ENCODE peak calls at places on chromosomes 12 and 14, in five cellular contexts. W is CD4-positive, alpha-beta memory T cell; B is aorta; K is IMR-90; Y is pancreas. F is an unnamed sample. For H3K4me1, the result is how much of the 10 kb centered on the place peaks cover.

GRCh38 chr14:20683896-20684661 is at the start of gene RNASE4:
- DNase-seq in W (peak), B (peak), Y (peak), K (peak), F (peak)

GRCh38 chr14:103848720-103849077 is 1.3 kb upstream of the PPP1R13B start:
- DNase-seq in Y (no peak), B (no peak), W (no peak), K (no peak), F (no peak)

GRCh38 chr12:131205534-131205933 is 251.8 kb downstream of the ADGRD1 start:
- DNase-seq in Y (no peak), K (no peak), W (no peak), B (no peak), F (no peak)

GRCh38 chr12:113369391-113369790 is 11.0 kb downstream of the PLBD2 start:
- DNase-seq in B (no peak), Y (no peak), K (no peak), W (no peak), F (no peak)

GRCh38 chr12:6215932-6216494 is 15.8 kb downstream of the CD9 start:
- DNase-seq in B (peak), K (peak), W (no peak), Y (peak), F (no peak)

GRCh38 chr12:41681898-41682297 is 462.8 kb downstream of the GXYLT1 start:
- DNase-seq in B (no peak), K (no peak), W (no peak), Y (no peak), F (peak)

GRCh38 chr14:55514819-55515470 is 65.1 kb upstream of the KTN1 start:
- DNase-seq in K (peak), B (no peak), Y (no peak), W (no peak), F (no peak)

GRCh38 chr14:98958048-98959031 is 313.7 kb downstream of the BCL11B start:
- DNase-seq in Y (no peak), W (no peak), B (no peak), K (no peak), F (no peak)

GRCh38 chr12:14993537-14994266 is 20.9 kb downstream of the PDE6H start:
- DNase-seq in Y (no peak), B (peak), W (no peak), K (peak), F (peak)

GRCh38 chr12:118377891-118378470 is 1.6 kb downstream of the SUDS3 start:
- DNase-seq in B (peak), W (peak), K (peak), Y (peak), F (peak)

GRCh38 chr14:32436993-32437392 is 107.9 kb downstream of the AKAP6 start:
- DNase-seq in B (no peak), Y (no peak), W (no peak), K (no peak), F (no peak)

GRCh38 chr12:124786065-124786964 is 77.3 kb downstream of the SCARB1 start:
- DNase-seq in B (peak), W (no peak), Y (no peak), K (peak), F (no peak)

GRCh38 chr12:15350643-15351042 is 28.3 kb downstream of the PTPRO start:
- DNase-seq in B (no peak), Y (no peak), K (no peak), W (no peak), F (no peak)

GRCh38 chr12:126337556-126337955 is 1272.3 kb downstream of the AACS start:
- DNase-seq in Y (no peak), K (no peak), B (no peak), W (no peak), F (no peak)

GRCh38 chr12:82415402-82415801 is 57.1 kb downstream of the METTL25 start:
- DNase-seq in B (no peak), W (no peak), K (peak), Y (no peak), F (no peak)

GRCh38 chr12:4448376-4448775 is 2.8 kb upstream of the FGF6 start:
- DNase-seq in W (no peak), Y (no peak), K (no peak), B (no peak), F (no peak)

GRCh38 chr14:100345711-100346110 is 22.6 kb downstream of the SLC25A47 start:
- DNase-seq in K (no peak), B (no peak), Y (no peak), W (no peak), F (no peak)

GRCh38 chr14:54653764-54654469 is 87.0 kb downstream of the SAMD4A start:
- DNase-seq in B (peak), W (no peak), Y (no peak), K (peak), F (no peak)

GRCh38 chr14:41606249-41607118 is at the start of gene LRFN5:
- DNase-seq in W (no peak), B (peak), Y (peak), K (peak), F (no peak)

GRCh38 chr12:117255386-117255785 is 65.1 kb upstream of the FBXO21 start:
- DNase-seq in B (no peak), W (no peak), Y (no peak), K (no peak), F (no peak)

GRCh38 chr14:21072102-21072501 is 2.0 kb downstream of the ARHGEF40 start:
- DNase-seq in B (no peak), Y (no peak), W (no peak), K (peak), F (no peak)

GRCh38 chr14:95363468-95363954 is 43.8 kb upstream of the CLMN start:
- DNase-seq in Y (no peak), B (no peak), W (no peak), K (no peak), F (no peak)

GRCh38 chr12:48957141-48958048 is at the start of gene ARF3:
- DNase-seq in B (peak), Y (peak), W (peak), K (peak), F (peak)

GRCh38 chr12:11706509-11707331 is 57.2 kb downstream of the ETV6 start:
- DNase-seq in W (no peak), K (peak), B (no peak), Y (no peak), F (no peak)

GRCh38 chr12:132953163-132953425 is 3.0 kb downstream of the ZNF605 start:
- DNase-seq in K (no peak), Y (no peak), B (no peak), W (no peak), F (no peak)

GRCh38 chr12:42094277-42094676 is 50.4 kb downstream of the GXYLT1 start:
- DNase-seq in Y (no peak), B (no peak), W (no peak), K (peak), F (no peak)

GRCh38 chr14:100640481-100641273 is 53.5 kb upstream of the BEGAIN start:
- DNase-seq in W (peak), Y (no peak), B (peak), K (peak), F (peak)

GRCh38 chr14:103561381-103562134 is 899 bp downstream of the BAG5 start:
- DNase-seq in Y (no peak), K (peak), W (peak), B (peak), F (peak)

DNA sequence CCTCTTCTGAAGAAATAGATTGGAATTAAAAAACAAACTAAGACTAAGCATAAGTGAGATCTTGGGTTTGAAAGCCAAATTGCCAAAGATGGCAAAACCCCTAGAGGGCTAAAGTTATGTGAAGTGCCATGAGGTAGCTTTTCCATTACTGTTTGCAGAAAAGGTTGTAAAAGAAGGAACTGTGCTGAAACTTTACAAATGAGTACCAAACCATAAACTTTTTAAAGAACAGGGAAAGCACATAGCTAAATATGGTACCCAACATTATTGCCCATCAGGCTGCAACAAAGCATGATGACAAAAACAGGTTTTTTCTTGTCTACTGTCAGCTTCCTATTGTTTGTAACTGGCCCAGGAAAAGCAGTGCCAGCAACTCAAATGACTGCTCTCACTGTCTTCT is 224.2 kb downstream of the RAD51B start:
- DNase-seq in W (no peak), Y (no peak), K (no peak), B (no peak), F (no peak)
- H3K4me1 ChIP-seq in W (under half), Y (under half), K (under half), B (under half), F (under half)

GRCh38 chr12:779745-780734 is 27.7 kb downstream of the WNK1 start:
- DNase-seq in Y (no peak), W (no peak), K (peak), B (no peak), F (no peak)
- H3K4me1 ChIP-seq in Y (under half), W (half or more), K (under half), B (under half), F (under half)

DNA sequence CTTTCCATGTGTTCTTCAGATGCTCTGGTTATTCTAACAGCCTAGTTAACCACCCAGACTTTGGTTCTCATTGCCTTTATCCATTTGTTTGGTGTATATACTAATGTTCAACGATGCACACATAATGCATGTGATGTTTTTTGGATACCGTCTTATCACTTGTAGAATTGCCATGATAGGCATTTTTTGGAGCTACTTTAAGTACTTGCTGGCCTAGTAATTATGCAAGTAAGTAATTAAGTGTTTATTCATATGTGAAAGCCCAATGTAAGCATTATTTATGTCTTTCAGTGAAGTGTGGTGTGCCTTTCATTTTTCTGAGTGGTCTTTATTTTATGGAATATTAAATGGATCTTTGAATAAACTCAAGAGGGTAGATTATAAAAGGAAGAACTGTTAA is 14.2 kb downstream of the RAP1B start:
- DNase-seq in W (no peak), K (no peak), Y (no peak), B (no peak), F (no peak)
- H3K4me1 ChIP-seq in W (half or more), K (under half), Y (under half), B (under half), F (half or more)

DNA sequence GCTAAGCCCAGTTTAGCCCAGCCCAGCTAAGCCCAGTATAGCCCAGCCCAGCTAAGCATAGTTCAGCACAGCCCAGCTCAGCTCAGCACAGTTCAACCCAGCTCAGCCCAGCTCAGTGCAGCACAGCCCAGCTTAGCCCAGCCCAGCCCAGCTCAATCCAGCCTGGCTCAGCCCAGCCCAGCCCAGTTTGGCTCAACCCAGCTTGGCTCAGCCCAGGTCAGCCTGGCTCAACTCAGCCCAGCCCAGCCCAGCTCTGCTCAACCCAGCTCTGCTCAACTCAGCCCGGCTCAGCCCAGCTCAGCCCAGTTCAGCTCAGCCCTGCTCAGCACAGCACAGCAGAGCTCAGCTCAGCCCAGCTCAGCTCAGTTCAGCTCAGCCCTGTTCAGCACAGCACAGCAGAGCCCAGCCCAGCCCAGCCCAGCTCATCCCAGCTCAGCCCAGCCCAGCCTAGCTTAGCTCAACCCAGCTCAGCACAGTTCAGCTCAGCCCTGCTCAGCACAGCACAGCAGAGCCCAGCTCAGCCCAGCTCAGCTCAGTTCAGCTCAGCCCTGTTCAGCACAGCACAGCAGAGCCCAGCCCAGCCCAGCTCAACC is 330.9 kb downstream of the TMEM121 start:
- DNase-seq in W (peak), Y (peak), K (no peak), B (peak), F (peak)
- H3K4me1 ChIP-seq in W (half or more), Y (under half), K (under half), B (under half), F (under half)

GRCh38 chr14:93037354-93037753 is 78.4 kb downstream of the ITPK1 start:
- DNase-seq in W (no peak), K (no peak), B (no peak), Y (no peak), F (peak)
- H3K4me1 ChIP-seq in W (under half), K (under half), B (under half), Y (under half), F (under half)

DNA sequence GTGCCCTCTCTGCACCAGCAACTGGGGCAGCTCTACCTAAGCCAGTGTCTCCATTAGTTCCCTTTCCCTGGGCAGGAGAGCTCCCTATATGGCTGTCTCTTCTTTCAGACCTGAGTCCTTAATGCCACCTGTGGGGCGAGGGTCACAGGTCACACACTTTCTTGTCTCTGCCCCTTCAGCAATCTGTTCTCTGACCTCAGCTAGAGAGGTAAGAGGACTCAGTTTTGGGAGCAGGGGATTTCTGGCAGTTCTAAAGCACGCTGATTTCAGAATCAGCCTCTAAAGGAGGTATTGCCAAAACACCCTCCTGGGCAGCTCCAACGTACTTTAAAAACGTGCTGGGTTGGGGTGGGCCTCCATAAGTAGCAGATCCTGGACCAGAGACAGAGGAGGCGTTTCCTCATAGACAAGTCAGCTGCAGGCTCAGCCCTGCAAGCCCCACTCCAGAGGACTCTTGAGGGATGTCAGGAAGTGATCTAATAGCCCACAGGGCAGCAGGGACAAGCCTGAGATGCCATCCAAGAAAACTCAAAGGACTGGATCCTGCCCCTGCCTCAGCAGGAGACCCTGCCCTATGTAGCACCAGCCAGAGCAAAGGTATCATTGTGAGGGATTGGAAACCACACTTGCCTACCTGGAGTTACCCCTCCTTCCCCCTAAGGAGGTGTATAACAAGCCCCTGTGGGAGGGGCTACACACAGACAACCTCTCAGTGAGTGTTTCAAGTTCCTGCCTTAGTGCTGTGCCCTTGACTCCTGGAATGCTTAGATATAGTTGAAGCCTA is 8.6 kb downstream of the CTDSP2 start:
- DNase-seq in K (peak), W (no peak), Y (no peak), B (peak), F (peak)
- H3K4me1 ChIP-seq in K (half or more), W (half or more), Y (half or more), B (under half), F (half or more)

DNA sequence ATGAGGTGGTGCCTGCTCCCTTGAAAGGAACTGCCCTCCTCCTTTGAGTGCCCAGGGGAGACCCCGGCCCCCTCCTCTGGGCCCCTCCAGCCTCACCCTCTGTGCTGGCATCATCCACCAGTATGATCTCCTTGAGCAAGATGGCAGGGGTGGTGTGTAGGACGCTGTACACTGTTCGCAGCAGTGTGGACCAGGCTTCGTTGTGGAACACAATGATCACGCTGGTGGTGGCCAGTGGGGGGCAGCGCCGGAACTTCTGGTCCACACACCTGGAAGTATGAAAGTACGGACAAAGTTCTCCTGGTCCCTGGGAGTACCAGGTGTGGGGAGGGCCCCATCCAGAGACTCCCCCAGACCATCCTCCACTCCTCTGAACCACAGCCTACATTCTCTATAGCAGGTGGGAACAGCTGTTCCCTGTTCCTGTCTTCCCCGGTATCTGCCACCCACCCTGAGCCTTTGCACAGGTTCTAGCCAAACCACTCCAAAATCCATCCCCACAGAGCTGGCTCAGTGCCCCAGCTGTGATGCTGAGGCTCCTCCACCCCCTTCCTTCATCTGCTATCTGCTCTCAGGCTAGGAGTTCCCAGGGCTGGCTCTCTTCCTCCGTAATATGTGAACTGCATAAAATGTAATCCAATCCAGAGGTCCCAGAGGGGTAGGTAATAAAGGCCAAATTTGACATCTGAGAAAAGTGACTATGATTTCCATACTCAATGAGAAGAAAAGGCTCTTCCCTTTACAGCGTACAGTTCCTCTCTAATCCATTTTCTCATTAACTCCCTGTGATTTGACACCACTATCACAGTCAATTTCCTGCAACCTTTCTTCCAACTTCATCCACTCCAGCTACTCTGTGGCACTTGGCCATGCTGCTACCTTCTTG is 13.9 kb downstream of the GALNT6 start:
- DNase-seq in K (no peak), W (no peak), B (no peak), Y (no peak), F (no peak)
- H3K4me1 ChIP-seq in K (under half), W (under half), B (under half), Y (under half), F (under half)

GRCh38 chr12:57834086-57834876 is 12.2 kb downstream of the CTDSP2 start:
- DNase-seq in B (no peak), K (no peak), W (no peak), Y (no peak), F (peak)
- H3K4me1 ChIP-seq in B (under half), K (half or more), W (half or more), Y (half or more), F (half or more)

GRCh38 chr12:80040075-80040738 is 59.1 kb upstream of the OTOGL start:
- DNase-seq in W (no peak), K (peak), Y (no peak), B (no peak), F (no peak)
- H3K4me1 ChIP-seq in W (under half), K (under half), Y (under half), B (under half), F (under half)

GRCh38 chr12:75657866-75658265 is 146.5 kb upstream of the KRR1 start:
- DNase-seq in W (no peak), B (no peak), Y (no peak), K (no peak), F (no peak)

GRCh38 chr12:75658826-75659823 is 147.7 kb upstream of the KRR1 start:
- DNase-seq in K (peak), Y (no peak), B (no peak), W (no peak), F (no peak)

GRCh38 chr12:75656650-75657049 is 145.2 kb upstream of the KRR1 start:
- DNase-seq in W (no peak), B (no peak), Y (no peak), K (peak), F (no peak)

GRCh38 chr12:75660107-75660530 is 148.7 kb upstream of the KRR1 start:
- DNase-seq in W (no peak), Y (no peak), B (no peak), K (peak), F (no peak)

GRCh38 chr12:75658286-75658685 is 146.9 kb upstream of the KRR1 start:
- DNase-seq in K (no peak), W (no peak), B (no peak), Y (no peak), F (no peak)
- H3K4me1 ChIP-seq in K (under half), W (under half), B (under half), Y (under half), F (under half)